ENCODE peak calls at places on chromosomes 13 and 19, in six cellular contexts. R, B, X, Q, W and S are unnamed samples.

GRCh38 chr13:41696163-41697003 is 239.0 kb downstream of the RGCC start:
- DNase-seq in R (no peak), B (no peak), X (peak; percentile 3), Q (peak; percentile 92), W (no peak), S (no peak)

GRCh38 chr13:29743229-29743786 is 107.1 kb downstream of the UBL3 start:
- DNase-seq in R (no peak), B (peak; percentile 5), X (no peak), Q (peak; percentile 79), W (no peak), S (peak; percentile 51)

GRCh38 chr13:98313023-98313937 is 136.2 kb upstream of the RNF113B start:
- DNase-seq in R (no peak), B (peak; percentile 81), X (no peak), Q (no peak), W (no peak), S (no peak)

GRCh38 chr19:11116507-11116906 is 27.2 kb downstream of the LDLR start:
- DNase-seq in R (no peak), B (no peak), X (no peak), Q (no peak), W (no peak), S (no peak)

GRCh38 chr19:13018037-13018914 is 23.0 kb downstream of the NFIX start:
- DNase-seq in R (no peak), B (no peak), X (peak; percentile 50), Q (peak; percentile 35), W (peak; percentile 90), S (peak; percentile 71)

GRCh38 chr19:55546822-55547614 is 1.7 kb upstream of the SBK3 start:
- DNase-seq in R (no peak), B (peak; percentile 73), X (peak; percentile 80), Q (peak; percentile 84), W (peak; percentile 52), S (peak; percentile 69)

GRCh38 chr19:18742838-18743237 is 48.3 kb downstream of the COMP start:
- DNase-seq in R (no peak), B (no peak), X (no peak), Q (no peak), W (no peak), S (no peak)

GRCh38 chr13:48976677-48977625 is 1.2 kb downstream of the FNDC3A start:
- DNase-seq in R (no peak), B (peak; percentile 94), X (peak; percentile 19), Q (no peak), W (no peak), S (no peak)

GRCh38 chr19:11463391-11463790 is 17.5 kb downstream of the ELAVL3 start:
- DNase-seq in R (no peak), B (no peak), X (no peak), Q (no peak), W (no peak), S (no peak)

GRCh38 chr13:94674609-94675348 is 37.6 kb downstream of the SOX21 start:
- DNase-seq in R (peak; percentile 85), B (peak; percentile 56), X (peak; percentile 78), Q (peak; percentile 30), W (no peak), S (no peak)

GRCh38 chr13:70668983-70669382 is 560.7 kb upstream of the KLHL1 start:
- DNase-seq in R (no peak), B (no peak), X (no peak), Q (no peak), W (no peak), S (no peak)

GRCh38 chr13:98576963-98577822 is at the start of gene STK24:
- DNase-seq in R (peak; percentile 75), B (peak; percentile 72), X (peak; percentile 71), Q (peak; percentile 74), W (peak; percentile 85), S (no peak)

GRCh38 chr19:42126565-42126964 is 5.7 kb downstream of the POU2F2 start:
- DNase-seq in R (no peak), B (no peak), X (no peak), Q (no peak), W (no peak), S (no peak)

GRCh38 chr19:41795031-41795461 is 1.3 kb upstream of the CEACAM3 start:
- DNase-seq in R (peak; percentile 66), B (peak; percentile 67), X (peak; percentile 61), Q (peak; percentile 16), W (no peak), S (no peak)

GRCh38 chr13:56975647-56976046 is 165.1 kb upstream of the PRR20A start:
- DNase-seq in R (no peak), B (no peak), X (no peak), Q (no peak), W (no peak), S (no peak)

GRCh38 chr19:35828694-35829301 is 16.2 kb upstream of the PRODH2 start:
- DNase-seq in R (peak; percentile 88), B (peak; percentile 39), X (peak; percentile 82), Q (peak; percentile 67), W (peak; percentile 83), S (no peak)

GRCh38 chr13:111530137-111530536 is 209.7 kb downstream of the TEX29 start:
- DNase-seq in R (no peak), B (no peak), X (no peak), Q (no peak), W (no peak), S (no peak)

GRCh38 chr13:20728579-20729300 is 25.2 kb downstream of the IL17D start:
- DNase-seq in R (no peak), B (no peak), X (no peak), Q (no peak), W (no peak), S (no peak)

GRCh38 chr13:24511019-24511823 is 1.4 kb downstream of the PARP4 start:
- DNase-seq in R (no peak), B (peak; percentile 29), X (peak; percentile 56), Q (peak; percentile 91), W (no peak), S (no peak)

GRCh38 chr13:27405521-27406134 is 18.8 kb upstream of the GTF3A start:
- DNase-seq in R (no peak), B (no peak), X (no peak), Q (no peak), W (no peak), S (no peak)

GRCh38 chr13:50384724-50385123 is 369.5 kb downstream of the KCNRG start:
- DNase-seq in R (no peak), B (no peak), X (no peak), Q (no peak), W (no peak), S (no peak)

GRCh38 chr13:112692104-112692503 is 2.3 kb downstream of the ATP11A start:
- DNase-seq in R (no peak), B (no peak), X (no peak), Q (no peak), W (no peak), S (no peak)

GRCh38 chr13:46756977-46757376 is 40.0 kb downstream of the ESD start:
- DNase-seq in R (no peak), B (no peak), X (no peak), Q (peak; percentile 48), W (no peak), S (no peak)

GRCh38 chr19:7640803-7641202 is 3.9 kb downstream of the STXBP2 start:
- DNase-seq in R (no peak), B (no peak), X (no peak), Q (no peak), W (no peak), S (no peak)

GRCh38 chr19:37572203-37572602 is 22.4 kb downstream of the ZNF571 start:
- DNase-seq in R (no peak), B (no peak), X (no peak), Q (peak; percentile 22), W (no peak), S (no peak)

GRCh38 chr19:2041686-2042484 is 9.2 kb downstream of the MKNK2 start:
- DNase-seq in R (peak; percentile 97), B (peak; percentile 99), X (peak; percentile 97), Q (peak; percentile 85), W (peak; percentile 99), S (peak; percentile 99)

GRCh38 chr19:2041436-2041685 is 9.7 kb downstream of the MKNK2 start:
- DNase-seq in R (no peak), B (no peak), X (no peak), Q (no peak), W (no peak), S (no peak)

GRCh38 chr19:2043269-2043641 is 7.8 kb downstream of the MKNK2 start:
- DNase-seq in R (peak; percentile 49), B (no peak), X (no peak), Q (no peak), W (peak; percentile 55), S (no peak)

GRCh38 chr19:2043864-2044708 is 7.0 kb downstream of the MKNK2 start:
- DNase-seq in R (peak; percentile 50), B (no peak), X (no peak), Q (no peak), W (peak; percentile 55), S (no peak)

GRCh38 chr19:2042485-2043268 is 8.4 kb downstream of the MKNK2 start:
- DNase-seq in R (no peak), B (no peak), X (no peak), Q (no peak), W (peak; percentile 79), S (no peak)
- H3K27ac ChIP-seq in R (peak overlapping the region; percentile 94), B (peak overlapping the region; percentile 92), X (peak overlapping the region; percentile 90), Q (peak overlapping the region; percentile 51), W (peak overlapping the region; percentile 66), S (peak overlapping the region; percentile 99)

GRCh38 chr19:6056801-6057650 is 53.3 kb downstream of the RFX2 start:
- DNase-seq in R (no peak), B (peak; percentile 81), X (peak; percentile 50), Q (peak; percentile 91), W (peak; percentile 87), S (peak; percentile 78)
- TF ChIP-seq POLR2A in R (no peak), B (no peak), X (no peak), Q (peak; percentile 54), W (peak; percentile 79), S (peak; percentile 76)

GRCh38 chr13:77329133-77330008 is 2.5 kb upstream of the MYCBP2 start:
- DNase-seq in R (peak; percentile 82), B (peak; percentile 93), X (peak; percentile 89), Q (peak; percentile 96), W (peak; percentile 78), S (peak; percentile 75)
- H3K27ac ChIP-seq in R (no peak overlapping the region), B (peak overlapping the region; percentile 66), X (peak overlapping the region; percentile 78), Q (peak overlapping the region; percentile 76), W (peak overlapping the region; percentile 72), S (peak overlapping the region; percentile 79)

GRCh38 chr19:1082165-1082927 is 12.8 kb downstream of the POLR2E start:
- DNase-seq in R (peak; percentile 99), B (peak; percentile 97), X (peak; percentile 97), Q (no peak), W (peak; percentile 54), S (peak; percentile 91)

GRCh38 chr19:1080360-1081161 is 13.6 kb downstream of the ARHGAP45 start:
- DNase-seq in R (no peak), B (no peak), X (no peak), Q (no peak), W (peak; percentile 38), S (no peak)

GRCh38 chr19:1081301-1082164 is 13.6 kb downstream of the POLR2E start:
- DNase-seq in R (peak; percentile 98), B (no peak), X (no peak), Q (no peak), W (peak; percentile 67), S (no peak)

GRCh38 chr19:1076951-1077350 is 10.0 kb downstream of the ARHGAP45 start:
- DNase-seq in R (no peak), B (peak; percentile 76), X (no peak), Q (no peak), W (no peak), S (no peak)

GRCh38 chr19:1079566-1080111 is 12.7 kb downstream of the ARHGAP45 start:
- DNase-seq in R (no peak), B (no peak), X (peak; percentile 59), Q (no peak), W (no peak), S (no peak)
- TF ChIP-seq POLR2A in R (no peak), B (no peak), X (no peak), Q (no peak), W (no peak), S (no peak)

GRCh38 chr19:34480971-34481821 is at the start of gene WTIP:
- DNase-seq in R (peak; percentile 88), B (peak; percentile 55), X (no peak), Q (peak; percentile 88), W (peak; percentile 92), S (peak; percentile 52)
- H3K27ac ChIP-seq in R (peak within 1 kb of the TSS; percentile 4), B (peak within 1 kb of the TSS; percentile 47), X (no peak within 1 kb of the TSS), Q (peak within 1 kb of the TSS; percentile 93), W (peak within 1 kb of the TSS; percentile 86), S (peak within 1 kb of the TSS; percentile 91)